ENCODE peak calls at places on chromosomes 16 and 17, in six cellular contexts. Y is SW480, V is HCEC 1CT, C is endothelial cell, J is NCI-H1105, W is upper lobe of right lung. X is an unnamed sample.
A peak's percentile ranks its signal among the peaks of the same experiment; 100 is the strongest.

GRCh38 chr17:4043862-4044261 is 79.6 kb upstream of the ATP2A3 start:
- DNase-seq in Y (no peak), C (no peak), V (no peak), W (no peak), J (no peak), X (no peak)

GRCh38 chr16:88384222-88385111 is 1.7 kb downstream of the ZNF469 start:
- DNase-seq in V (no peak), J (no peak), Y (no peak), C (no peak), W (peak; percentile 51), X (no peak)

GRCh38 chr17:45096141-45096540 is 35.0 kb downstream of the NMT1 start:
- DNase-seq in V (peak; percentile 43), J (no peak), C (no peak), W (no peak), Y (peak; percentile 31), X (no peak)

GRCh38 chr17:50708050-50709000 is 611 bp upstream of the ANKRD40 start:
- DNase-seq in W (no peak), Y (no peak), J (peak; percentile 13), C (no peak), V (peak; percentile 47), X (no peak)

GRCh38 chr17:39963826-39964225 is 1.0 kb downstream of the GSDMA start:
- DNase-seq in J (no peak), C (no peak), W (no peak), V (no peak), Y (peak; percentile 39), X (no peak)

GRCh38 chr17:55825213-55825612 is 74.4 kb downstream of the PCTP start:
- DNase-seq in V (no peak), J (no peak), W (no peak), Y (peak; percentile 9), C (no peak), X (no peak)

GRCh38 chr16:21159281-21159951 is 942 bp downstream of the LDAF1 start:
- DNase-seq in C (peak; percentile 22), W (peak; percentile 88), V (no peak), Y (no peak), J (no peak), X (no peak)

GRCh38 chr16:68574479-68574878 is 35.4 kb downstream of the ZFP90 start:
- DNase-seq in V (no peak), W (no peak), Y (no peak), C (no peak), J (no peak), X (no peak)

GRCh38 chr16:87309912-87310485 is 7.2 kb downstream of the C16orf95 start:
- DNase-seq in W (no peak), C (no peak), Y (no peak), J (no peak), V (no peak), X (no peak)

GRCh38 chr17:41444186-41444585 is 3.4 kb upstream of the KRT38 start:
- DNase-seq in J (no peak), Y (no peak), C (no peak), V (peak; percentile 15), W (no peak), X (no peak)

GRCh38 chr17:41377546-41377945 is 4.6 kb downstream of the KRT34 start:
- DNase-seq in V (peak; percentile 28), C (no peak), J (no peak), Y (no peak), W (no peak), X (no peak)

GRCh38 chr16:590165-590874 is 454 bp downstream of the RAB40C start:
- DNase-seq in J (no peak), W (peak; percentile 80), C (peak; percentile 31), V (peak; percentile 44), Y (no peak), X (peak; percentile 21)

GRCh38 chr17:58285422-58285810 is 4.7 kb upstream of the MPO start:
- DNase-seq in J (no peak), W (peak; percentile 10), C (no peak), Y (no peak), V (no peak), X (no peak)

GRCh38 chr16:56481468-56482112 is 30.2 kb downstream of the OGFOD1 start:
- DNase-seq in V (peak; percentile 10), Y (no peak), C (no peak), W (no peak), J (no peak), X (no peak)

GRCh38 chr17:50459756-50460155 is 8.9 kb downstream of the CHAD start:
- DNase-seq in C (no peak), W (no peak), Y (no peak), J (no peak), V (no peak), X (no peak)

GRCh38 chr17:65283704-65284103 is 146.5 kb downstream of the RGS9 start:
- DNase-seq in W (no peak), Y (peak; percentile 66), J (no peak), C (no peak), V (no peak), X (no peak)

GRCh38 chr16:69932228-69932627 is 18.9 kb upstream of the CLEC18A start:
- DNase-seq in V (no peak), Y (no peak), W (no peak), C (no peak), J (no peak), X (no peak)

GRCh38 chr17:44363613-44364159 is at the start of gene FAM171A2:
- DNase-seq in V (peak; percentile 34), Y (peak; percentile 48), W (peak; percentile 84), C (peak; percentile 83), J (peak; percentile 48), X (no peak)

GRCh38 chr16:19850131-19850817 is 34.4 kb downstream of the GPRC5B start:
- DNase-seq in V (no peak), Y (no peak), W (no peak), J (no peak), C (no peak), X (no peak)

GRCh38 chr17:9050801-9051401 is 29.6 kb downstream of the NTN1 start:
- DNase-seq in C (no peak), Y (peak; percentile 77), J (no peak), V (no peak), W (no peak), X (no peak)

GRCh38 chr17:17152385-17152784 is 53.7 kb downstream of the PLD6 start:
- DNase-seq in C (no peak), Y (no peak), J (no peak), W (peak; percentile 73), V (no peak), X (no peak)

GRCh38 chr16:48740964-48741363 is 131.0 kb upstream of the N4BP1 start:
- DNase-seq in V (no peak), Y (no peak), J (no peak), C (no peak), W (no peak), X (no peak)

X was measured in tibial nerve.